ENCODE peak calls at places on chromosomes 5 and 9, in five cellular contexts. N is K562, F is WTC11, K is HepG2, T is GM12878. S is an unnamed sample.

GRCh38 chr9:83280790-83281189 is 217.8 kb upstream of the RASEF start:
- DNase-seq in N (no peak), F (no peak), K (no peak), T (no peak), S (no peak)

GRCh38 chr9:3608011-3608410 is 82.2 kb upstream of the RFX3 start:
- DNase-seq in N (no peak), F (no peak), K (no peak), T (peak), S (no peak)

GRCh38 chr5:96885518-96886338 is 9.4 kb downstream of the ERAP2 start:
- DNase-seq in N (peak), F (no peak), K (no peak), T (peak), S (no peak)

GRCh38 chr5:176355400-176356178 is 6.0 kb downstream of the KIAA1191 start:
- DNase-seq in N (no peak), F (peak), K (no peak), T (no peak), S (no peak)

GRCh38 chr5:36657563-36657995 is 51.2 kb downstream of the SLC1A3 start:
- DNase-seq in N (no peak), F (no peak), K (peak), T (no peak), S (no peak)

GRCh38 chr9:36970007-36970888 is 63.8 kb downstream of the PAX5 start:
- DNase-seq in N (no peak), F (no peak), K (no peak), T (no peak), S (no peak)

GRCh38 chr5:55603947-55604346 is 69.2 kb upstream of the PLPP1 start:
- DNase-seq in N (no peak), F (no peak), K (no peak), T (no peak), S (peak)

GRCh38 chr5:71014186-71014585 is 11.0 kb downstream of the NAIP start:
- DNase-seq in N (no peak), F (no peak), K (no peak), T (no peak), S (no peak)

GRCh38 chr9:126999315-127000068 is 84.9 kb downstream of the RALGPS1 start:
- DNase-seq in N (no peak), F (no peak), K (no peak), T (no peak), S (no peak)

GRCh38 chr9:12790883-12791282 is 16.1 kb downstream of the LURAP1L start:
- DNase-seq in N (no peak), F (no peak), K (no peak), T (no peak), S (no peak)

GRCh38 chr5:142441638-142442037 is 116.8 kb upstream of the SPRY4 start:
- DNase-seq in N (no peak), F (no peak), K (no peak), T (no peak), S (no peak)
- TF ChIP-seq ATF2 in N (no peak), F (no peak), K (no peak), T (no peak), S (no peak)

GRCh38 chr9:112352209-112352608 is 18.8 kb upstream of the PTBP3 start:
- DNase-seq in N (no peak), F (no peak), K (no peak), T (no peak), S (no peak)

GRCh38 chr9:112354081-112354743 is 20.8 kb upstream of the PTBP3 start:
- DNase-seq in N (no peak), F (no peak), K (no peak), T (no peak), S (no peak)

GRCh38 chr9:112360047-112360804 is 19.7 kb upstream of the HSDL2 start:
- DNase-seq in N (no peak), F (no peak), K (no peak), T (no peak), S (no peak)

GRCh38 chr9:112351184-112351583 is 17.8 kb upstream of the PTBP3 start:
- DNase-seq in N (peak), F (no peak), K (no peak), T (no peak), S (no peak)

GRCh38 chr9:112355305-112355953 is 22.0 kb upstream of the PTBP3 start:
- DNase-seq in N (no peak), F (no peak), K (no peak), T (no peak), S (no peak)
- TF ChIP-seq ATF2 in N (no peak), F (no peak), K (no peak), T (no peak), S (no peak)

DNA sequence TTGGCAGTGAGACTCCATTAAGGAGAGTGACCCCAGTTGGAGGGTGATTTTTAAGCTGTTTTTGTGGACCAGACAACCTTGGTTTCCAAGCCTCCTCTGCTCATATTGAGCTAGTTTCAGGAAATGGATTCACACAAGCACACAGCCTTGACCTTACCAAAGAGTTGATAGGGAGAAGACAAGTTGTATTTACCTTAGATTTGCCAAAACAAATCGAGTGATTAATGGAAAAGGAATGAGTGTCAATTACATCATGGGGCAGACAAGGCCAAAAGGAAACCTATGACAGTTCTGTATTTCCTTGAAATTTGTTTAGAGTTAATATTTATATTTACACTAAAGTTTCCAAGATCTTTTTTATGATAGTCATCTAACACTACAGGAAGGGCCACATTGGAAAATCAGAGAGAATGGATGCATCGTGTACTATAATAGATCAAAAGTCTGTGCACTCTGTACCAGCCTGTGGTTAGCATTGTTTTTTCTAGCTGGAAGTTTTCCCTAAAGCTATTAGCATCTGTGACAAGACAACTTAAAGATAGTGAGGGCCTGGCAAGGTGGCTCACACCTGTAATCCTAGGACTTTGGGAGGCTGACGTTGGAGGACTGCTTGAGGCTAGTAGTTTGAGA is 86.0 kb upstream of the FER start:
- DNase-seq in N (no peak), F (no peak), K (peak), T (no peak), S (no peak)
- TF ChIP-seq ATF2 in N (no peak), F (no peak), K (no peak), T (no peak), S (no peak)

DNA sequence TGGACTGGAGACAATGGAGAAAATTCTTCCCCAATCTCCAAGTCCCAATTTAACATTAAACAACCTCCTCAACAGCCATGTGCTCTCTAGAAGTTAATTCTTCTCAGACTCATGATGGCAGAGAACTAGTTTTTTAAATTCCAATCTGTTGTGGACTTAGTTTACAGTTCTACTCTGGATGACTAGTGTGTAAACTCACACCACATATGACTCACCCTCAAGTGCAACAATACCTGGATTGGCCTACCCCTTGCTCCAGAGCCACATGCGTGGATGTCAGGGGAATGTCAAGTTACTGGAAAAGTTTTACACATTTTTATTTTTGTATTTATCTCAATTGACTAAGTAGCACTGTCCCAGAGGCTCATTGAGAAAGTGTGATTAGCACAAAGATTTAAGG is 136.0 kb upstream of the EFNA5 start:
- DNase-seq in N (no peak), F (no peak), K (no peak), T (no peak), S (no peak)
- TF ChIP-seq ATF2 in N (no peak), F (no peak), K (no peak), T (no peak), S (no peak)

GRCh38 chr5:126219616-126220015 is 203.6 kb upstream of the GRAMD2B start:
- DNase-seq in N (no peak), F (no peak), K (no peak), T (no peak), S (no peak)

GRCh38 chr5:126220725-126221124 is 202.5 kb upstream of the GRAMD2B start:
- DNase-seq in N (no peak), F (no peak), K (no peak), T (no peak), S (no peak)
- TF ChIP-seq ATF2 in N (no peak), F (no peak), K (no peak), T (no peak), S (no peak)

GRCh38 chr9:84397151-84397728 is 56.7 kb upstream of the SLC28A3 start:
- DNase-seq in N (peak), F (peak), K (peak), T (peak), S (peak)
- TF ChIP-seq ATF2 in N (no peak), F (no peak), K (no peak), T (no peak), S (no peak)

GRCh38 chr5:33381243-33381642 is 59.5 kb upstream of the TARS1 start:
- DNase-seq in N (no peak), F (no peak), K (no peak), T (no peak), S (no peak)

GRCh38 chr5:33375900-33376299 is 64.9 kb upstream of the TARS1 start:
- DNase-seq in N (no peak), F (no peak), K (no peak), T (no peak), S (no peak)

DNA sequence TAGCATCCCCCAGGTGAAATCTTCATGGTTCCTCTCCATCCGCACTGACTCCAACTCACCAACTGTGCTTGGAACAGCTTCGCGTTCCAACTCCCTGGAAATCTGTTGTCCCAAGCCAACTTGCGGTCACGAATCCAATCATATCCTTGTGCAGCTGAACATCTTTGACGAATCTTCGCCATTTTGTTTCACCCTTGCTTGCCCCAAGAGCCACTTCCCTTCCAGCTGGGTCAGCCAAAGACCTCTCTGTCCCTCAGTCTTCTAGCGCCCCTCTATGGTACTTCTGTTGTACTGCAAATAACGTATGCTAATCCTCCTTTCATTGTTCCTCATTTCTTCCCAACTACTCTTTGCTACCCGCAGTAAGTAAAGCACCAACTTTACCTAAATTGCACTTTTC is 61.0 kb upstream of the TARS1 start:
- DNase-seq in N (peak), F (peak), K (no peak), T (no peak), S (no peak)
- TF ChIP-seq ATF2 in N (no peak), F (no peak), K (no peak), T (no peak), S (no peak)

DNA sequence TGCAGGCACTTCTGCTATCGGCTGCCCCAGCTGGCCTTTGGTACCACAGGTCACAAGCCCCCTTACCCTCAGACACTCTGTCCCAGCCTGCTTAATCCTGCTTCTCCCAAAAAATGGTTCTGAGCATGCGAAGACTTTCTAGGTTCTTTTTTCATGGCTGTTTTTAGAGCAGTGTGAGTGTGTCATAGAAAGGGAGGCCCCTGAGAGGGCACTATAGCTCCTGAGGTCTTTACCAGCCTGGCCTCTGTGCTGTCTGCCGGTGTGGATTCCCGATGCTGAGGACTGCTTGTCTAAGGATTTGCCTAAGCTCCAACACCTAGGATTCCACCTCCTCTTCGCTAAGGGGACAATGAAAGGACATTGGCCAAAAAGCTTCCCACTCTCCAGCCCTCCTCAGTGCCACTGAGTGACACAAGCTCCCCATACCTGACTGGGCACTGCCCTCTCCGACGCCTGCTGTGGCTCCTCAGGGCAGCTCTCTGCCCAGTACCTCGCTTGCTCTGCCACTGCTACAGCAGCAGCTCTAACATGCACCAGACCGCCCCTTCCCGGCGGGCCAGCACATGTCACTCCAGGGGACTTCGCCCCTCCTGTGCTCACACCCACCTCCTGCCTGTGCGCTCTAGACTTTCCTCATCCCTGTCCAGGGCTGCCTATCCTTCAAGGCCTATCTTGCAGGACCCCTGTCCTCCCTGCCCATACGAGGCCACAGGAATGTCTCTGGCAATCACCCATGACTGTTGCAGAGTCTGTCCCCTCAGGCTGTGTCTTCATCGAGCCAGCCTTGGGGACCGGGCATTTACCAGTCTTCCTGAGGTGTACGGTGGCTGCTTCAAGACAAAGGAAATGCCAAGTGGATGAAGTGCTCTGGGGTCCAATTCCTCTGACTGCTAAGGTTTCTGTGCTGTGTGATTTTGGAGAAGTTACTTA is 21.0 kb downstream of the MACROH2A1 start:
- DNase-seq in N (no peak), F (no peak), K (no peak), T (no peak), S (no peak)
- TF ChIP-seq ATF2 in N (no peak), F (no peak), K (no peak), T (no peak), S (no peak)

S was measured in H1.